ENCODE peak calls at places on chromosomes 2 and 18, in six cellular contexts. One of them, this sample, is unnamed.

GRCh38 chr2:143356341-143356740 is 227.1 kb downstream of the ARHGAP15 start:
- DNase-seq in hepatocyte: no peak
- DNase-seq in tibial artery: no peak
- DNase-seq in HFFc6: no peak
- DNase-seq in GM12865: no peak
- DNase-seq in Calu3: no peak
- DNase-seq in this sample: no peak

GRCh38 chr2:209933499-209934458 is 68.7 kb upstream of the RPE start:
- DNase-seq in hepatocyte: peak; percentile 65
- DNase-seq in tibial artery: no peak
- DNase-seq in HFFc6: peak; percentile 21
- DNase-seq in GM12865: no peak
- DNase-seq in Calu3: peak; percentile 11
- DNase-seq in this sample: no peak

GRCh38 chr2:193668557-193669323 is 1474.0 kb upstream of the TMEFF2 start:
- DNase-seq in hepatocyte: no peak
- DNase-seq in tibial artery: no peak
- DNase-seq in HFFc6: no peak
- DNase-seq in GM12865: peak; percentile 11
- DNase-seq in Calu3: no peak
- DNase-seq in this sample: no peak

GRCh38 chr2:239671916-239672849 is 271.4 kb upstream of the HDAC4 start:
- DNase-seq in hepatocyte: no peak
- DNase-seq in tibial artery: peak; percentile 25
- DNase-seq in HFFc6: no peak
- DNase-seq in GM12865: no peak
- DNase-seq in Calu3: no peak
- DNase-seq in this sample: no peak

GRCh38 chr2:50395510-50396300 is 636.2 kb downstream of the NRXN1 start:
- DNase-seq in hepatocyte: no peak
- DNase-seq in tibial artery: no peak
- DNase-seq in HFFc6: no peak
- DNase-seq in GM12865: peak; percentile 7
- DNase-seq in Calu3: no peak
- DNase-seq in this sample: no peak

GRCh38 chr18:38551881-38552280 is 986.3 kb upstream of the CELF4 start:
- DNase-seq in hepatocyte: no peak
- DNase-seq in tibial artery: no peak
- DNase-seq in HFFc6: no peak
- DNase-seq in GM12865: no peak
- DNase-seq in Calu3: no peak
- DNase-seq in this sample: no peak

GRCh38 chr2:220076734-220077133 is 449.3 kb downstream of the SLC4A3 start:
- DNase-seq in hepatocyte: peak; percentile 48
- DNase-seq in tibial artery: peak; percentile 77
- DNase-seq in HFFc6: peak; percentile 83
- DNase-seq in GM12865: no peak
- DNase-seq in Calu3: no peak
- DNase-seq in this sample: no peak

GRCh38 chr18:13175266-13175665 is 43.3 kb upstream of the LDLRAD4 start:
- DNase-seq in hepatocyte: no peak
- DNase-seq in tibial artery: no peak
- DNase-seq in HFFc6: no peak
- DNase-seq in GM12865: no peak
- DNase-seq in Calu3: no peak
- DNase-seq in this sample: no peak

GRCh38 chr2:108560241-108560811 is 26.1 kb downstream of the LIMS1 start:
- DNase-seq in hepatocyte: no peak
- DNase-seq in tibial artery: no peak
- DNase-seq in HFFc6: no peak
- DNase-seq in GM12865: no peak
- DNase-seq in Calu3: no peak
- DNase-seq in this sample: no peak

GRCh38 chr2:174535757-174536703 is 49.2 kb upstream of the GPR155 start:
- DNase-seq in hepatocyte: peak; percentile 48
- DNase-seq in tibial artery: no peak
- DNase-seq in HFFc6: no peak
- DNase-seq in GM12865: peak; percentile 18
- DNase-seq in Calu3: no peak
- DNase-seq in this sample: no peak

GRCh38 chr2:234840336-234840735 is 111.5 kb upstream of the SH3BP4 start:
- DNase-seq in hepatocyte: peak; percentile 82
- DNase-seq in tibial artery: no peak
- DNase-seq in HFFc6: peak; percentile 83
- DNase-seq in GM12865: no peak
- DNase-seq in Calu3: peak; percentile 61
- DNase-seq in this sample: peak; percentile 42

GRCh38 chr2:38981670-38982357 is 92.1 kb downstream of the ARHGEF33 start:
- DNase-seq in hepatocyte: no peak
- DNase-seq in tibial artery: no peak
- DNase-seq in HFFc6: no peak
- DNase-seq in GM12865: no peak
- DNase-seq in Calu3: no peak
- DNase-seq in this sample: no peak

GRCh38 chr18:63974991-63975390 is 5.1 kb downstream of the SERPINB8 start:
- DNase-seq in hepatocyte: no peak
- DNase-seq in tibial artery: no peak
- DNase-seq in HFFc6: peak; percentile 46
- DNase-seq in GM12865: peak; percentile 23
- DNase-seq in Calu3: peak; percentile 26
- DNase-seq in this sample: no peak

GRCh38 chr2:202821538-202822160 is 49.9 kb downstream of the ICA1L start:
- DNase-seq in hepatocyte: no peak
- DNase-seq in tibial artery: no peak
- DNase-seq in HFFc6: no peak
- DNase-seq in GM12865: no peak
- DNase-seq in Calu3: no peak
- DNase-seq in this sample: no peak

GRCh38 chr2:26251893-26252292 is 7.2 kb downstream of the HADHB start:
- DNase-seq in hepatocyte: no peak
- DNase-seq in tibial artery: no peak
- DNase-seq in HFFc6: no peak
- DNase-seq in GM12865: no peak
- DNase-seq in Calu3: no peak
- DNase-seq in this sample: no peak

GRCh38 chr2:191857406-191857805 is 10.5 kb upstream of the CAVIN2 start:
- DNase-seq in hepatocyte: no peak
- DNase-seq in tibial artery: no peak
- DNase-seq in HFFc6: peak; percentile 17
- DNase-seq in GM12865: no peak
- DNase-seq in Calu3: no peak
- DNase-seq in this sample: no peak

GRCh38 chr2:215749092-215749957 is 264.0 kb downstream of the MREG start:
- DNase-seq in hepatocyte: peak; percentile 35
- DNase-seq in tibial artery: peak; percentile 87
- DNase-seq in HFFc6: peak; percentile 75
- DNase-seq in GM12865: no peak
- DNase-seq in Calu3: no peak
- DNase-seq in this sample: no peak

GRCh38 chr2:222296911-222297599 is 1.7 kb downstream of the PAX3 start:
- DNase-seq in hepatocyte: no peak
- DNase-seq in tibial artery: no peak
- DNase-seq in HFFc6: peak; percentile 56
- DNase-seq in GM12865: no peak
- DNase-seq in Calu3: no peak
- DNase-seq in this sample: no peak

GRCh38 chr2:28286678-28287077 is 106.0 kb upstream of the FOSL2 start:
- DNase-seq in hepatocyte: no peak
- DNase-seq in tibial artery: no peak
- DNase-seq in HFFc6: peak; percentile 28
- DNase-seq in GM12865: no peak
- DNase-seq in Calu3: no peak
- DNase-seq in this sample: no peak

GRCh38 chr2:31004252-31004651 is 134.0 kb downstream of the GALNT14 start:
- DNase-seq in hepatocyte: no peak
- DNase-seq in tibial artery: no peak
- DNase-seq in HFFc6: no peak
- DNase-seq in GM12865: no peak
- DNase-seq in Calu3: no peak
- DNase-seq in this sample: no peak

GRCh38 chr2:189641047-189641446 is 20.2 kb upstream of the ASNSD1 start:
- DNase-seq in hepatocyte: no peak
- DNase-seq in tibial artery: no peak
- DNase-seq in HFFc6: no peak
- DNase-seq in GM12865: no peak
- DNase-seq in Calu3: no peak
- DNase-seq in this sample: no peak

GRCh38 chr18:27298215-27298804 is 113.2 kb upstream of the CHST9 start:
- DNase-seq in hepatocyte: peak; percentile 23
- DNase-seq in tibial artery: no peak
- DNase-seq in HFFc6: no peak
- DNase-seq in GM12865: no peak
- DNase-seq in Calu3: no peak
- DNase-seq in this sample: no peak

GRCh38 chr2:172129404-172129803 is 26.7 kb upstream of the DLX2 start:
- DNase-seq in hepatocyte: no peak
- DNase-seq in tibial artery: no peak
- DNase-seq in HFFc6: no peak
- DNase-seq in GM12865: no peak
- DNase-seq in Calu3: no peak
- DNase-seq in this sample: no peak

DNA sequence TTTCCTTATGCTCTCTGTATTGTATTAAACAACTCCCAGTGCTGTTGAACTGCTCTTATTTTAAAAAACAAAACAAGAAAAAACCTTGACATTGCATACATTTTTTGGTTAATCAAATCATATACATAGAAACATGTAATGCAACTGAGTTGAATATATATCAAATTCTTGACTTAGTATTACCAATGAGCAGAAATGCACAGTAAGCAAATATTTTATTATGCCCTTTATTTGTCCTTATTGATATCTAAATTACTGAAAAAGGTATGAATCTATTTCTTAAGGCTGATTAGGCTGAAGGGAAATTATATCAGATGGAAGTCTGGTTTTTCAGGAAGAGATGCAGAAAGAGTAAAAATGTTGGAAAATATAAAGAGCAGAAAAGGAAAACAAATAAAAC is 6.9 kb upstream of the KDM3A start:
- DNase-seq in hepatocyte: no peak
- DNase-seq in tibial artery: no peak
- DNase-seq in HFFc6: no peak
- DNase-seq in GM12865: no peak
- DNase-seq in Calu3: no peak
- DNase-seq in this sample: no peak
- TF ChIP-seq CTCF in hepatocyte: no peak
- TF ChIP-seq CTCF in tibial artery: no peak
- TF ChIP-seq CTCF in HFFc6: no peak
- TF ChIP-seq CTCF in GM12865: no peak
- TF ChIP-seq CTCF in Calu3: no peak
- TF ChIP-seq CTCF in this sample: no peak

DNA sequence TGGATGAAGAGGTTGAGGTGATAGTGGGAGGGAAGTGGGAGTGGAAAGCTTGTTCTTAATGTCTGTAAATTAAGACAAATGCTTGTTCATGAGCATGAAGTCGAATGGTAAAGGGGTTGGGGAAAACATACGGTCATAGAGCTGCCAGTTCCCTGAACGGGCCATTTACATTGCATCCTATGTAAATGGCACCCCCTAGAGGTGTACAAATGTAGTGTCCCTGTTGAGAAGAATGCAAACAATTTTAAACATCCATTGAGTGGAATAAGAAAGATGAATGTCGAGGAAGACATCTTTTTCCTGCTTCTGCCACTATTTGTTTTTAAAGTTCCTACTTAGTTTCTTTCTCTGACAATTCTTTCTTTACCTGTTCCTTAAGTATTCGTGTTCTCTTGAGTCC is 155.7 kb downstream of the RDH14 start:
- DNase-seq in hepatocyte: peak; percentile 14
- DNase-seq in tibial artery: no peak
- DNase-seq in HFFc6: no peak
- DNase-seq in GM12865: peak; percentile 19
- DNase-seq in Calu3: no peak
- DNase-seq in this sample: no peak
- TF ChIP-seq CTCF in hepatocyte: peak; percentile 36
- TF ChIP-seq CTCF in tibial artery: no peak
- TF ChIP-seq CTCF in HFFc6: peak; percentile 74
- TF ChIP-seq CTCF in GM12865: peak; percentile 54
- TF ChIP-seq CTCF in Calu3: no peak
- TF ChIP-seq CTCF in this sample: peak; percentile 75

GRCh38 chr2:11534746-11535484 is 1.1 kb downstream of the GREB1 start:
- DNase-seq in hepatocyte: no peak
- DNase-seq in tibial artery: no peak
- DNase-seq in HFFc6: no peak
- DNase-seq in GM12865: peak; percentile 10
- DNase-seq in Calu3: no peak
- DNase-seq in this sample: no peak
- TF ChIP-seq CTCF in hepatocyte: peak; percentile 14
- TF ChIP-seq CTCF in tibial artery: no peak
- TF ChIP-seq CTCF in HFFc6: peak; percentile 61
- TF ChIP-seq CTCF in GM12865: peak; percentile 44
- TF ChIP-seq CTCF in Calu3: no peak
- TF ChIP-seq CTCF in this sample: peak; percentile 59

GRCh38 chr2:232525199-232525598 is 761 bp upstream of the CHRND start:
- DNase-seq in hepatocyte: no peak
- DNase-seq in tibial artery: no peak
- DNase-seq in HFFc6: no peak
- DNase-seq in GM12865: no peak
- DNase-seq in Calu3: no peak
- DNase-seq in this sample: no peak

GRCh38 chr2:232522855-232523681 is 2.9 kb downstream of the PRSS56 start:
- DNase-seq in hepatocyte: no peak
- DNase-seq in tibial artery: no peak
- DNase-seq in HFFc6: no peak
- DNase-seq in GM12865: no peak
- DNase-seq in Calu3: no peak
- DNase-seq in this sample: no peak

GRCh38 chr2:232524771-232525170 is 1.2 kb upstream of the CHRND start:
- DNase-seq in hepatocyte: no peak
- DNase-seq in tibial artery: no peak
- DNase-seq in HFFc6: no peak
- DNase-seq in GM12865: no peak
- DNase-seq in Calu3: no peak
- DNase-seq in this sample: no peak

GRCh38 chr2:232522014-232522854 is 2.0 kb downstream of the PRSS56 start:
- DNase-seq in hepatocyte: peak; percentile 71
- DNase-seq in tibial artery: no peak
- DNase-seq in HFFc6: no peak
- DNase-seq in GM12865: peak; percentile 46
- DNase-seq in Calu3: peak; percentile 80
- DNase-seq in this sample: peak; percentile 75

GRCh38 chr2:232523682-232524597 is 2.0 kb upstream of the CHRND start:
- DNase-seq in hepatocyte: peak; percentile 71
- DNase-seq in tibial artery: no peak
- DNase-seq in HFFc6: no peak
- DNase-seq in GM12865: peak; percentile 47
- DNase-seq in Calu3: peak; percentile 70
- DNase-seq in this sample: peak; percentile 69
- TF ChIP-seq CTCF in hepatocyte: peak; percentile 41
- TF ChIP-seq CTCF in tibial artery: no peak
- TF ChIP-seq CTCF in HFFc6: peak; percentile 31
- TF ChIP-seq CTCF in GM12865: peak; percentile 18
- TF ChIP-seq CTCF in Calu3: peak; percentile 27
- TF ChIP-seq CTCF in this sample: peak; percentile 27

GRCh38 chr2:88627055-88627855 is at the start of gene EIF2AK3:
- DNase-seq in hepatocyte: peak; percentile 99
- DNase-seq in tibial artery: peak; percentile 100
- DNase-seq in HFFc6: peak; percentile 100
- DNase-seq in GM12865: peak; percentile 100
- DNase-seq in Calu3: peak; percentile 96
- DNase-seq in this sample: peak; percentile 94
- TF ChIP-seq CTCF in hepatocyte: no peak
- TF ChIP-seq CTCF in tibial artery: peak; percentile 12
- TF ChIP-seq CTCF in HFFc6: peak; percentile 45
- TF ChIP-seq CTCF in GM12865: no peak
- TF ChIP-seq CTCF in Calu3: peak; percentile 32
- TF ChIP-seq CTCF in this sample: peak; percentile 44

GRCh38 chr2:102159295-102159694 is 16.7 kb downstream of the IL1R1 start:
- DNase-seq in hepatocyte: peak; percentile 35
- DNase-seq in tibial artery: no peak
- DNase-seq in HFFc6: peak; percentile 18
- DNase-seq in GM12865: no peak
- DNase-seq in Calu3: no peak
- DNase-seq in this sample: no peak
- TF ChIP-seq CTCF in hepatocyte: no peak
- TF ChIP-seq CTCF in tibial artery: no peak
- TF ChIP-seq CTCF in HFFc6: no peak
- TF ChIP-seq CTCF in GM12865: no peak
- TF ChIP-seq CTCF in Calu3: no peak
- TF ChIP-seq CTCF in this sample: no peak

This sample was measured in endothelial cell.